ENCODE peak calls at places on chromosomes 3 and 15, in four cellular contexts. H, J, V and I are unnamed samples.

GRCh38 chr3:89426060-89426459 is 318.6 kb downstream of the EPHA3 start:
- DNase-seq in V (no peak), H (no peak), J (no peak), I (no peak)

GRCh38 chr3:60188803-60189202 is 1062.4 kb downstream of the FHIT start:
- DNase-seq in H (no peak), J (no peak), V (no peak), I (no peak)

GRCh38 chr3:126125781-126126251 is 41.9 kb upstream of the SLC41A3 start:
- DNase-seq in H (no peak), V (no peak), J (peak; percentile 4), I (no peak)

GRCh38 chr3:141876891-141877561 is 583 bp downstream of the ATP1B3 start:
- DNase-seq in V (peak; percentile 33), H (peak; percentile 48), J (peak; percentile 65), I (peak; percentile 64)

GRCh38 chr3:183151086-183151485 is 11.4 kb downstream of the LAMP3 start:
- DNase-seq in H (no peak), J (no peak), V (no peak), I (no peak)

GRCh38 chr3:126418661-126419131 is 24.0 kb downstream of the CFAP100 start:
- DNase-seq in J (no peak), V (no peak), H (no peak), I (no peak)

GRCh38 chr3:129326591-129326990 is 47.9 kb downstream of the HMCES start:
- DNase-seq in J (no peak), V (no peak), H (no peak), I (no peak)

GRCh38 chr15:55872471-55872870 is 120.9 kb downstream of the NEDD4 start:
- DNase-seq in J (no peak), H (no peak), V (no peak), I (no peak)

GRCh38 chr15:77266708-77267387 is 153.1 kb downstream of the PEAK1 start:
- DNase-seq in H (peak; percentile 77), V (peak; percentile 64), J (no peak), I (no peak)

GRCh38 chr3:120094776-120095225 is 554 bp upstream of the GSK3B start:
- DNase-seq in H (peak; percentile 100), J (peak; percentile 99), V (peak; percentile 100), I (peak; percentile 100)

GRCh38 chr3:133488785-133489367 is 84.6 kb upstream of the CDV3 start:
- DNase-seq in V (peak; percentile 76), H (peak; percentile 73), J (no peak), I (no peak)

GRCh38 chr3:133792171-133792763 is 13.3 kb upstream of the SRPRB start:
- DNase-seq in J (no peak), V (peak; percentile 5), H (peak; percentile 3), I (no peak)

GRCh38 chr3:8578282-8578681 is 66.3 kb downstream of the SSUH2 start:
- DNase-seq in J (no peak), H (peak; percentile 60), V (no peak), I (no peak)

GRCh38 chr3:122996038-122996580 is 31.5 kb downstream of the SEMA5B start:
- DNase-seq in H (no peak), J (no peak), V (no peak), I (no peak)

GRCh38 chr15:58182460-58183163 is 44.4 kb downstream of the AQP9 start:
- DNase-seq in H (peak; percentile 73), V (peak; percentile 41), J (peak; percentile 14), I (peak; percentile 55)

GRCh38 chr15:41961803-41962202 is 10.6 kb downstream of the EHD4 start:
- DNase-seq in H (no peak), V (no peak), J (no peak), I (no peak)

GRCh38 chr3:178088930-178089329 is 447.3 kb upstream of the KCNMB2 start:
- DNase-seq in J (no peak), V (no peak), H (no peak), I (no peak)

GRCh38 chr3:20064387-20064786 is 24.1 kb downstream of the KAT2B start:
- DNase-seq in H (no peak), V (no peak), J (no peak), I (no peak)

GRCh38 chr3:10437995-10438901 is 67.1 kb downstream of the ATP2B2 start:
- DNase-seq in V (peak; percentile 96), J (no peak), H (peak; percentile 6), I (no peak)

GRCh38 chr15:97691799-97692198 is 268.7 kb upstream of the ARRDC4 start:
- DNase-seq in H (no peak), V (no peak), J (peak; percentile 52), I (no peak)

GRCh38 chr3:101271728-101272127 is 48.6 kb downstream of the IMPG2 start:
- DNase-seq in J (no peak), H (no peak), V (no peak), I (no peak)

GRCh38 chr3:151940481-151940880 is 67.0 kb downstream of the SUCNR1 start:
- DNase-seq in H (no peak), V (no peak), J (no peak), I (no peak)

GRCh38 chr3:170226426-170226960 is 4.3 kb downstream of the PRKCI start:
- DNase-seq in J (no peak), V (peak; percentile 51), H (peak; percentile 32), I (no peak)

GRCh38 chr3:184155644-184156521 is 706 bp downstream of the DVL3 start:
- DNase-seq in J (peak; percentile 49), V (peak; percentile 16), H (no peak), I (peak; percentile 43)

GRCh38 chr3:194277547-194278091 is 73.5 kb downstream of the CPN2 start:
- DNase-seq in H (peak; percentile 92), J (peak; percentile 21), V (peak; percentile 33), I (peak; percentile 74)
- H3K27ac ChIP-seq in H (no peak overlapping the region), J (peak overlapping the region; percentile 74), V (peak overlapping the region; percentile 41), I (peak overlapping the region; percentile 63)

GRCh38 chr3:168094580-168094876 is 1.2 kb downstream of the GOLIM4 start:
- DNase-seq in J (no peak), H (peak; percentile 66), V (no peak), I (no peak)
- H3K27ac ChIP-seq in J (peak overlapping the region; percentile 91), H (peak overlapping the region; percentile 72), V (peak overlapping the region; percentile 90), I (peak overlapping the region; percentile 87)

GRCh38 chr15:68364028-68364659 is 67.8 kb downstream of the ITGA11 start:
- DNase-seq in V (peak; percentile 43), H (peak; percentile 71), J (no peak), I (peak; percentile 91)
- H3K27ac ChIP-seq in V (peak overlapping the region; percentile 21), H (no peak overlapping the region), J (no peak overlapping the region), I (peak overlapping the region; percentile 78)

GRCh38 chr3:153843994-153844393 is 277.2 kb upstream of the ARHGEF26 start:
- DNase-seq in J (no peak), H (no peak), V (no peak), I (no peak)

GRCh38 chr3:153852355-153852754 is 268.8 kb upstream of the ARHGEF26 start:
- DNase-seq in J (no peak), H (no peak), V (no peak), I (no peak)

GRCh38 chr3:153853163-153853562 is 268.0 kb upstream of the ARHGEF26 start:
- DNase-seq in V (no peak), J (no peak), H (no peak), I (no peak)

GRCh38 chr3:153848701-153849100 is 272.5 kb upstream of the ARHGEF26 start:
- DNase-seq in V (no peak), H (peak; percentile 29), J (no peak), I (no peak)
- H3K27ac ChIP-seq in V (no peak overlapping the region), H (no peak overlapping the region), J (no peak overlapping the region), I (no peak overlapping the region)

GRCh38 chr3:14455571-14456317 is 53.3 kb downstream of the SLC6A6 start:
- DNase-seq in V (no peak), J (no peak), H (no peak), I (peak; percentile 46)

GRCh38 chr3:14458434-14459280 is 56.3 kb downstream of the SLC6A6 start:
- DNase-seq in V (no peak), H (no peak), J (no peak), I (no peak)

GRCh38 chr3:14457999-14458398 is 55.6 kb downstream of the SLC6A6 start:
- DNase-seq in J (no peak), H (peak; percentile 20), V (no peak), I (no peak)

GRCh38 chr3:14456794-14457193 is 54.4 kb downstream of the SLC6A6 start:
- DNase-seq in V (no peak), J (no peak), H (no peak), I (no peak)

DNA sequence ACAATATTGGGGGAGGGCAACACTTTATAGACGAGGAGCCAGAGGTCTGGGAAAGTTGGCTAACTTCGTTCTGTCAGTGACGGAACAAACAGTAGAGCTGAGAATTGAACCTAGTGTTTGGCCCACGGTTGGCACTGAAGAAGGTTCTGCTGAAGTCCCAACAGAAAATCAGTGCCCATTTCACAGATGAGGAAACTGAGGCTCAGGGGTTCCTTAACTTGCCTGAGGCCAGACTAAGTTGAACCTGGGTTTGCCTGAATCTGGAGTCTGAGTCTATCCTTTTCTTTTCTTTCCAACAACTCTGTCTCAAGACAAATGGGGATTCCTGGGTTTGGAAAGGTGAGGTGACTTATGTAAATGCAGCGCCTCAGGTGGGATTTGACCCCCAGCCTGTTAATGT is 55.1 kb downstream of the SLC6A6 start:
- DNase-seq in V (no peak), H (no peak), J (no peak), I (no peak)
- H3K27ac ChIP-seq in V (no peak overlapping the region), H (no peak overlapping the region), J (no peak overlapping the region), I (no peak overlapping the region)

DNA sequence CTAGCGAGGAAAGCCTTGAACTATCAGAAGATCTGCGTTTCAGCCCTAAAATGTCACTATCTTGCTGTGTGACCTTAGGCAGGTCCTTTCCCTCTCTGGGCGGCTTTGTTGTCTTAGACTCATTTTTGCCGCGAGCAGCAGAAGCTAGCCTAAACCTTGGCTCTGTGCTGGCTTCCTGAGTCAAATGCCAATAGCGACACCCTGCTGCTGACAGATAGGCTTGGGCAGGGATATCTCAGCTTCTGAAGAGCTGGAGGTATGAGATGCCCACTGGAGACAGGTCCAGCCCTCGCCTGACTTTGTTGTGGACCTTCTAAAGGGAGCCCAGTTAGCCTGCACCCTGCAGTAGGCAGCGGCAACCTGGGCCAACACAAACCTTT is 1.3 kb downstream of the ADAMTSL3 start:
- DNase-seq in V (no peak), H (no peak), J (no peak), I (no peak)
- H3K27ac ChIP-seq in V (no peak overlapping the region), H (no peak overlapping the region), J (peak overlapping the region; percentile 51), I (no peak overlapping the region)